ENCODE peak calls at places on chromosomes 5 and 9, in ten cellular contexts. I is A549, C is HCT116, L is stomach, Z is prostate gland, O is IMR-90, P is tibial nerve, B is sigmoid colon, G is heart left ventricle, N is Peyer's patch. K is an unnamed sample.

GRCh38 chr9:98302150-98302549 is 46.7 kb upstream of the TBC1D2 start:
- DNase-seq in N (no peak), Z (no peak), B (no peak), I (no peak), P (no peak), L (no peak), C (no peak), O (no peak), G (no peak), K (no peak)

GRCh38 chr9:74281674-74282073 is 215.5 kb upstream of the RORB start:
- DNase-seq in G (no peak), Z (no peak), L (no peak), O (no peak), I (no peak), B (no peak), N (no peak), P (no peak), C (no peak), K (no peak)

GRCh38 chr9:92590386-92590785 is 54.6 kb upstream of the ECM2 start:
- DNase-seq in L (no peak), N (no peak), P (no peak), G (peak; percentile 83), Z (no peak), O (peak; percentile 48), I (no peak), B (peak; percentile 91), C (no peak), K (peak; percentile 59)

GRCh38 chr5:136012041-136012804 is 16.6 kb upstream of the TGFBI start:
- DNase-seq in B (no peak), N (no peak), O (peak; percentile 63), I (peak; percentile 44), P (no peak), C (no peak), Z (no peak), L (no peak), G (no peak), K (no peak)

GRCh38 chr5:155822177-155822576 is 504.8 kb upstream of the SGCD start:
- DNase-seq in B (no peak), Z (no peak), N (no peak), G (no peak), C (no peak), O (no peak), L (no peak), P (no peak), I (no peak), K (no peak)

GRCh38 chr9:83623634-83623991 is 670 bp downstream of the IDNK start:
- DNase-seq in C (no peak), O (no peak), N (no peak), G (no peak), P (no peak), L (no peak), B (no peak), I (no peak), Z (no peak), K (no peak)

GRCh38 chr5:141875795-141876627 is 2.2 kb downstream of the PCDH1 start:
- DNase-seq in Z (peak; percentile 46), B (no peak), G (peak; percentile 52), O (no peak), N (peak; percentile 84), P (no peak), C (no peak), L (peak; percentile 84), I (no peak), K (no peak)

GRCh38 chr5:9533577-9534334 is 12.1 kb downstream of the SEMA5A start:
- DNase-seq in N (no peak), C (no peak), I (no peak), P (no peak), Z (no peak), G (no peak), L (no peak), O (no peak), B (no peak), K (no peak)

GRCh38 chr5:20446121-20446520 is 458.1 kb upstream of the CDH18 start:
- DNase-seq in L (no peak), I (no peak), Z (no peak), C (no peak), G (no peak), O (no peak), N (no peak), B (no peak), P (no peak), K (no peak)

GRCh38 chr5:59209758-59210359 is 627.0 kb downstream of the RAB3C start:
- DNase-seq in L (no peak), B (no peak), C (no peak), N (no peak), Z (no peak), I (no peak), P (no peak), O (peak; percentile 3), G (no peak), K (no peak)

GRCh38 chr5:179730852-179731251 is 1.8 kb upstream of the MAML1 start:
- DNase-seq in G (no peak), O (no peak), N (no peak), L (no peak), Z (no peak), I (no peak), P (no peak), C (no peak), B (no peak), K (no peak)

GRCh38 chr9:129570450-129571297 is 50.2 kb downstream of the C9orf50 start:
- DNase-seq in P (peak; percentile 45), L (peak; percentile 71), I (peak; percentile 72), O (peak; percentile 90), C (peak; percentile 70), B (peak; percentile 88), N (peak; percentile 50), Z (peak; percentile 36), G (peak; percentile 57), K (no peak)

GRCh38 chr5:127571732-127572131 is 54.3 kb downstream of the PRRC1 start:
- DNase-seq in N (no peak), G (no peak), L (no peak), C (no peak), I (no peak), O (no peak), P (no peak), Z (no peak), B (no peak), K (no peak)

GRCh38 chr9:95071450-95071849 is 246.1 kb downstream of the FANCC start:
- DNase-seq in N (no peak), C (no peak), G (no peak), O (no peak), P (no peak), B (no peak), L (no peak), Z (no peak), I (no peak), K (no peak)

GRCh38 chr5:132227485-132228240 is at the start of gene P4HA2:
- DNase-seq in O (peak; percentile 65), C (peak; percentile 56), B (peak; percentile 93), L (peak; percentile 92), I (peak; percentile 78), P (peak; percentile 70), G (peak; percentile 89), N (peak; percentile 91), Z (peak; percentile 85), K (peak; percentile 64)
- TF ChIP-seq POLR2A in O (peak; percentile 71), C (peak; percentile 87), B (no peak), L (peak; percentile 51), I (peak; percentile 78), P (no peak), G (peak; percentile 71), N (peak; percentile 94), Z (peak; percentile 90), K (peak; percentile 70)

DNA sequence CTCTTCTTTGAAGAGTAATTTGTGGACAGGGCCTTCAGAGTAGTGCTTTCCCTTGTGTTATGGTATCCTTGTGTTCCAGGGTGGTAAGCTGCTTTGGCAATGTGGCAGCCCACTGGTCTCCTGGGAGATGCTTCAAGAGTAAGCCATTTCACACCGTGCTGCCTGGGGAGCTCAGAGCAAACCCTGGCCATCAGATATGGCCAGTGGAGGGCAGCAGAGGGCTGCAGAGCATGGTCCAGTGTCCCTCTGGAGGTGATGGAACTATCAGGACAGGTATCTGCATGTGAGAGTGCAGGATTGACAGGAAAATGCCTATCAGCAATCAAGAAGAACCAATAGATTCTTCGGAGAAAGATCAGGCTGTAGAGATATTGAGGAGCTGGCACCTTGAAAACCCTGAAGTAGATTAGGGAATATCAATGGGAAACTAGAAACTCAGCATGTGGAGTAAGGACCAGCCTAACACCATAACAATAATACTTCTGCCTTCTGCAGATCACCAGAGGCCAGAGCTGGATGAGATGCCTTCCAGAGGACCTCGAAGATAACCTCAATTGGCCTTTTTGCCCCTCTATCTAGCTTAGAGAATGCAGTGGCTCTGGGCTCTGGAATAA is 90.8 kb downstream of the PLPPR1 start:
- DNase-seq in L (peak; percentile 59), Z (peak; percentile 51), P (no peak), B (no peak), I (peak; percentile 33), O (no peak), C (peak; percentile 28), N (peak; percentile 70), G (peak; percentile 42), K (no peak)
- TF ChIP-seq CTCF in L (peak; percentile 44), Z (peak; percentile 63), P (no peak), B (no peak), I (peak; percentile 81), O (peak; percentile 52), C (peak; percentile 84), N (peak; percentile 43), G (peak; percentile 74), K (peak; percentile 39)

GRCh38 chr9:30504502-30504905 is 1879.9 kb upstream of the ACO1 start:
- DNase-seq in C (no peak), B (no peak), P (no peak), O (no peak), L (no peak), N (no peak), G (no peak), Z (no peak), I (no peak), K (no peak)

GRCh38 chr9:30507166-30507565 is 1877.3 kb upstream of the ACO1 start:
- DNase-seq in B (no peak), O (no peak), N (no peak), L (no peak), C (no peak), G (no peak), I (no peak), P (no peak), Z (no peak), K (no peak)

GRCh38 chr9:30505311-30505710 is 1879.1 kb upstream of the ACO1 start:
- DNase-seq in Z (no peak), P (no peak), O (no peak), N (no peak), L (no peak), G (no peak), I (no peak), B (no peak), C (no peak), K (no peak)
- H3K27ac ChIP-seq in Z (no peak overlapping the region), P (no peak overlapping the region), O (no peak overlapping the region), N (no peak overlapping the region), L (no peak overlapping the region), G (no peak overlapping the region), I (no peak overlapping the region), B (no peak overlapping the region), C (no peak overlapping the region), K (no peak overlapping the region)

DNA sequence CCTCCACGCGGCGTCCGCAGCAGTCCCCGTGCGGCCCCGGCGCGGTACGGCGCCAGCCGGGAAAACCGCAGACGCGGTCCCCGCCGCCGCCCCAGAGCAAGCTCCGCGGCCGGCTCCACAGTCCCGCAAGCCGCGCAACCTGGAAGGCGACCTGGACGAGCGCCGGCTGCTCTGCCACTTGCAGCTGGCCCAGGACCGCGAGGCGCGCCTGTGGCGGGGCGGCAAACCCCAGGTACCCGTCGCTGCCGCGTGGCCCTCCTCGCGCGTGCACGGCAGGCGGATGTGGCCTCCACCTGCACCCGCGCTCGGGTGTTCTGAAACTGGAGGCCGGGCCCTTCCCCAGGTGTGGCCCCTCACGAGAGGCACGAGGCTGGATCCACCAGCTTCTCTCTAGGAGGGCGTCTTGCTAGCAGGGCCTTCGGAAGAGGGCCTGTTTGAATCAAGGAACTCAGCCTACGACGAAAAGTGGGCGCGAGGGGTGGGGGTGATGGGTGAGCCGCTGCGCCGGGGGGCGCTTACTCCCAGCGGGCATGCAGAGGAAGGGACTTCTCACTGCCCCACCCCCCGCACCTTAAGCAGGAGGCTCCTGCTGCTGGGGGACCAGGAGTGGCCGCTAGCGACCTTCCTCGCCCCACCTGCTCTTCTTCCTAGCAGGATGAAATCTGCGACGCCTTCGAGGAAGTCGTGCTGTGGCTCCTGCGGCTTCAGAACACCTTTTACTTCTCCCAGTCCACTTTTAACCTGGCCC is 641 bp downstream of the CCNI2 start:
- DNase-seq in L (peak; percentile 46), P (no peak), N (peak; percentile 67), Z (no peak), C (no peak), B (no peak), G (no peak), I (no peak), O (no peak), K (no peak)
- TF ChIP-seq POLR2A in L (no peak), P (no peak), N (no peak), Z (no peak), C (no peak), B (no peak), G (no peak), I (no peak), O (no peak), K (no peak)